ENCODE peak calls at places on chromosomes 2 and 18, in four cellular contexts. V is SK-N-SH, Y is HepG2, G is HCT116. R is an unnamed sample.

GRCh38 chr2:194385376-194385775 is 1271.7 kb upstream of the SLC39A10 start:
- DNase-seq in V (no peak), Y (no peak), G (no peak), R (no peak)

GRCh38 chr18:54003195-54003594 is 221.3 kb downstream of the MBD2 start:
- DNase-seq in V (no peak), Y (no peak), G (no peak), R (no peak)

GRCh38 chr2:67451086-67451832 is 54.1 kb downstream of the ETAA1 start:
- DNase-seq in V (no peak), Y (peak; percentile 17), G (no peak), R (no peak)

GRCh38 chr2:62238236-62238635 is 42.3 kb downstream of the B3GNT2 start:
- DNase-seq in V (no peak), Y (no peak), G (no peak), R (no peak)

GRCh38 chr2:134002391-134002790 is 251.5 kb upstream of the MGAT5 start:
- DNase-seq in V (no peak), Y (no peak), G (no peak), R (no peak)

GRCh38 chr18:50619833-50620232 is 59.9 kb downstream of the MAPK4 start:
- DNase-seq in V (no peak), Y (no peak), G (no peak), R (no peak)

GRCh38 chr2:236179653-236180500 is 11.7 kb upstream of the GBX2 start:
- DNase-seq in V (peak; percentile 30), Y (no peak), G (no peak), R (no peak)

GRCh38 chr2:114661926-114662670 is 219.7 kb downstream of the DPP10 start:
- DNase-seq in V (peak; percentile 17), Y (no peak), G (no peak), R (no peak)

GRCh38 chr2:236945431-236946016 is 140.2 kb upstream of the COPS8 start:
- DNase-seq in V (no peak), Y (no peak), G (no peak), R (no peak)

GRCh38 chr2:170354409-170354808 is 176.5 kb downstream of the MYO3B start:
- DNase-seq in V (no peak), Y (no peak), G (no peak), R (no peak)

GRCh38 chr2:47336259-47337238 is 66.4 kb upstream of the MSH2 start:
- DNase-seq in V (no peak), Y (no peak), G (no peak), R (peak; percentile 81)

GRCh38 chr18:79916546-79917350 is 34.7 kb downstream of the SLC66A2 start:
- DNase-seq in V (no peak), Y (no peak), G (no peak), R (no peak)

GRCh38 chr2:119136093-119136492 is 22.5 kb downstream of the C1QL2 start:
- DNase-seq in V (no peak), Y (no peak), G (no peak), R (no peak)

GRCh38 chr18:51278045-51278649 is 80.7 kb upstream of the MEX3C start:
- DNase-seq in V (peak; percentile 58), Y (peak; percentile 47), G (peak; percentile 57), R (peak; percentile 40)

GRCh38 chr2:20398956-20399567 is 47.8 kb upstream of the RHOB start:
- DNase-seq in V (no peak), Y (no peak), G (no peak), R (no peak)

GRCh38 chr2:108377815-108378630 is at the start of gene SULT1C4:
- DNase-seq in V (peak; percentile 70), Y (peak; percentile 63), G (no peak), R (no peak)

GRCh38 chr2:156332452-156333273 is at the start of gene NR4A2:
- DNase-seq in V (peak; percentile 80), Y (peak; percentile 16), G (peak; percentile 96), R (peak; percentile 86)

GRCh38 chr18:39806519-39806918 is 2148.5 kb upstream of the PIK3C3 start:
- DNase-seq in V (no peak), Y (peak; percentile 28), G (no peak), R (no peak)

GRCh38 chr2:221716434-221717303 is 144.6 kb upstream of the EPHA4 start:
- DNase-seq in V (no peak), Y (no peak), G (no peak), R (no peak)

GRCh38 chr2:162477011-162477410 is 133.1 kb downstream of the GCA start:
- DNase-seq in V (no peak), Y (no peak), G (no peak), R (no peak)

DNA sequence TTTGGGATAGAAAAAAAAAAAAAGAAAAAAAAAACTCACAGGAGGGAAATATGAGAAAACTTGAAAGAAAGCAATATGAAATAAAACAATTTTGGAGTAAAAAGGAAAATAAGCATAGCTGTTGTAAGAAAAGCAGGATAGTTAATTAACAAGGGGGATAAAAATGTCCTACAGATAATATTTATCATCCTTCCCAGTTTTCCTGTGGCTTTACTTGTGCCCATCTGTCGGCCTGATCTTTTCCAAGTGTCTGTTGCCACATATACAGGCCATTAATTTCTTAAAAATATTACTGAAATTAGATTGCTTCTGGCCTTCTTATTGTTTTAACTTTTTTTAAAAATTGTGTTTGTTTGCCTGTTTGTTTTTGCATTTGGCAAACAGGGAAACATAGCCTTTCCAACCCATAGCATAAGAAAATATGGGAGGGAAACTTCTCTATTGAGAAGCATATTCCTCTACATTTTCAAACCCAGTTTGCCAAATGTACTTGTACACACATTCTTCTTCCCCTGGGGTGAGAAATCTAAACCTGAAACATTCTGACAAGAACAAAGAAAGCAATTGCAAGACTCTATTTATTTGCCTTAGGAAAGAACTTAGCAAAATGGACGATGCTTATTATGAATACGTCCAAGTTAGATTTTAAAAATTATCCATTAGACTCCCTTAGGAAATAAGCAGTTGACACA is 272.3 kb downstream of the CDH20 start:
- DNase-seq in V (no peak), Y (no peak), G (no peak), R (no peak)
- TF ChIP-seq ELF1 in V (no peak), Y (no peak), G (no peak), R (no peak)

GRCh38 chr2:2172516-2172915 is 158.6 kb downstream of the MYT1L start:
- DNase-seq in V (no peak), Y (no peak), G (no peak), R (no peak)

GRCh38 chr2:2173633-2174032 is 157.4 kb downstream of the MYT1L start:
- DNase-seq in V (peak; percentile 59), Y (no peak), G (no peak), R (no peak)

GRCh38 chr2:2178921-2179320 is 152.2 kb downstream of the MYT1L start:
- DNase-seq in V (no peak), Y (no peak), G (no peak), R (no peak)

GRCh38 chr2:2175381-2176090 is 155.5 kb downstream of the MYT1L start:
- DNase-seq in V (no peak), Y (no peak), G (no peak), R (no peak)

DNA sequence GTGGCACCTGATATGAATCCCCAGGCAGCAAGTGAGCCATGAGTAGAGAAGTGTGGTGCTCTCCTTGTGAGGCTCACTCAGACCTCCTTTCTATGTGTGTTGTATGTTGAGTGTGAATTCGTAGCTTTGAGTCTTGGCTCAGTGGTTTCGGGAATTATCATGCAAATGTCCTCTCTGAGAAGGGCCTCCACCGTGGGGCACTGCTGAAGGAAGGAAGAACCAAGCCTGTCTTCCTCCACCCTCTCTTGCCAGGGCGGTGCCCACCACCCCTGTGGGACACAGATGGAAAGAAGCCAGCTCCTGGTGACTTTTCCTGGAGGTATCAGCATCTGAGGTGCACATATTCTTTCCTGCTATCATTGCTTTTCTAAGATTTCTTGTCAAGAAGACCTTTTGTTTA is 156.1 kb downstream of the MYT1L start:
- DNase-seq in V (no peak), Y (no peak), G (no peak), R (no peak)
- TF ChIP-seq YY1 in V (no peak), Y (no peak), G (no peak), R (no peak)

DNA sequence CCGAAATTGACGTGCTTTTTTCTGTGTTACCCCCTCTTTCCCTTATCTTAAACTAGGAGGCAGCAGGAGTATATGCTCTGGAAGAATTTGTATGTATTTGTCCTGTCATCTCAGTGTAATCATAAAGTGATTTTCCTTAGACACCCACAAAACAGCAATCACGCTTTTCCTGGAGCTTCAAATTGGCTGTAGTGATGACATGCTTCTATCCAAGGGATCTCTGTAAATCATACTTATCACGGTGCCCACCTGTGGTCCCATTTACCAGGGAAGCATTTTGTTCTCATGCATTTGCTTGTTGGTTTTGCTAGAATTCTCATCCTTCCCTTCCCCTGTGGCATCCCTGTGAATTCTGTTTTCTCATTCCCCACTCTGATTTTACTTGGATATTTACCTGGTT is 220.8 kb upstream of the THUMPD2 start:
- DNase-seq in V (no peak), Y (no peak), G (no peak), R (no peak)
- TF ChIP-seq ELF1 in V (no peak), Y (no peak), G (no peak), R (no peak)

DNA sequence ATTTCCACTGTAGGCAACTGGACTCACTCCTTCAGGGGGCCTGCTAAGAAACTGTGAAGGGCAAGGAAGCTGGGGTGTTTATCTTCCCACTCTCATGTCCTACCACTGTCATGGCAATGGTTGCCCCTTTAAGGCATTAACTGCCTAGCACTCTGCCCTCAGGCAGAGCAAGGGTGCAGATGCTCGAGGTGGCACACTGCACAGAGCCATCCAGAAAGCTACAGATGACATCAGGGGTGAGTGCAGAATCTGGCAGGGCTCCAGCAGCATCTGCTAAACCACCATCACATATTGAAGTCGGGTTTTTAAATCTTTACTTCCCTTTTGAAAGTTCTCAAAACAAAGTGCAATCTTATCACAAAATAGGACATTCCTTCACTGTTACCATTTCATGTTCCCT is 75.4 kb downstream of the RAPGEF4 start:
- DNase-seq in V (peak; percentile 59), Y (no peak), G (no peak), R (no peak)
- TF ChIP-seq YY1 in V (no peak), Y (no peak), G (no peak), R (no peak)

R was measured in K562.